ENCODE peak calls at places on chromosome 11, in four cellular contexts. R is activated effector memory CD4-positive, alpha-beta T cell treated with anti-CD3 and anti-CD28 coated beads, Interleukin-2, amount 50 U/mL, for 16 hours; J is Panc1; D is NCI-H146. M is an unnamed sample.

GRCh38 chr11:26188559-26188958 is 143.4 kb upstream of the ANO3 start:
- DNase-seq in R (no peak), J (no peak), D (no peak), M (no peak)

GRCh38 chr11:18706330-18707243 is 8.0 kb downstream of the TMEM86A start:
- DNase-seq in R (peak), J (no peak), D (peak), M (peak)

GRCh38 chr11:64299847-64300648 is at the start of gene CATSPERZ:
- DNase-seq in R (peak), J (no peak), D (no peak), M (no peak)

GRCh38 chr11:83193315-83194283 is at the start of gene ANKRD42:
- DNase-seq in R (peak), J (peak), D (peak), M (peak)

GRCh38 chr11:115276799-115277198 is 227.4 kb downstream of the CADM1 start:
- DNase-seq in R (no peak), J (no peak), D (no peak), M (no peak)

GRCh38 chr11:126231725-126232459 is 20.3 kb downstream of the FAM118B start:
- DNase-seq in R (no peak), J (no peak), D (no peak), M (no peak)

GRCh38 chr11:32279672-32280071 is 155.7 kb downstream of the WT1 start:
- DNase-seq in R (no peak), J (no peak), D (no peak), M (no peak)

GRCh38 chr11:117925198-117925925 is 3.8 kb downstream of the TMPRSS13 start:
- DNase-seq in R (peak), J (no peak), D (no peak), M (no peak)

GRCh38 chr11:93123351-93123898 is 74.4 kb downstream of the SLC36A4 start:
- DNase-seq in R (no peak), J (no peak), D (no peak), M (no peak)

GRCh38 chr11:20131744-20132666 is 28.3 kb downstream of the DBX1 start:
- DNase-seq in R (peak), J (no peak), D (no peak), M (peak)

GRCh38 chr11:34274712-34275398 is 83.0 kb downstream of the ABTB2 start:
- DNase-seq in R (no peak), J (no peak), D (no peak), M (no peak)

GRCh38 chr11:20368441-20368840 is 4.9 kb downstream of the HTATIP2 start:
- DNase-seq in R (no peak), J (no peak), D (no peak), M (no peak)

GRCh38 chr11:2211113-2211971 is 39.7 kb upstream of the TH start:
- DNase-seq in R (peak), J (no peak), D (peak), M (no peak)

GRCh38 chr11:123300874-123301695 is 106.0 kb upstream of the CLMP start:
- DNase-seq in R (no peak), J (peak), D (no peak), M (peak)

GRCh38 chr11:132126973-132127900 is 756.8 kb downstream of the NTM start:
- DNase-seq in R (no peak), J (peak), D (peak), M (no peak)

GRCh38 chr11:62752177-62752785 is 1.7 kb downstream of the ZBTB3 start:
- DNase-seq in R (no peak), J (no peak), D (no peak), M (no peak)

GRCh38 chr11:12186683-12187082 is 76.3 kb downstream of the MICAL2 start:
- DNase-seq in R (no peak), J (no peak), D (no peak), M (no peak)

GRCh38 chr11:72924568-72925190 is 110.5 kb downstream of the ATG16L2 start:
- DNase-seq in R (no peak), J (peak), D (peak), M (peak)

M was measured in B cell.